ENCODE peak calls at places on chromosomes 4 and X, in seven cellular contexts. One of them, this sample, is unnamed.

GRCh38 chr4:76950846-76951321 is 1.3 kb downstream of the SEPTIN11 start:
- DNase-seq in H9: peak
- DNase-seq in midbrain: peak
- DNase-seq in NCI-H2081: peak
- DNase-seq in foreskin fibroblast: no peak
- DNase-seq in omental fat pad: no peak
- DNase-seq in iPS DF 19.7: no peak
- DNase-seq in this sample: peak

GRCh38 chr4:79682801-79683217 is 274.8 kb upstream of the GK2 start:
- DNase-seq in foreskin fibroblast: no peak
- DNase-seq in NCI-H2081: peak
- DNase-seq in H9: no peak
- DNase-seq in iPS DF 19.7: no peak
- DNase-seq in midbrain: peak
- DNase-seq in omental fat pad: no peak
- DNase-seq in this sample: peak

GRCh38 chr4:138097912-138098600 is 144.1 kb downstream of the SLC7A11 start:
- DNase-seq in iPS DF 19.7: no peak
- DNase-seq in foreskin fibroblast: no peak
- DNase-seq in H9: no peak
- DNase-seq in midbrain: no peak
- DNase-seq in NCI-H2081: no peak
- DNase-seq in omental fat pad: no peak
- DNase-seq in this sample: no peak

GRCh38 chrX:119488749-119489148 is 20.5 kb downstream of the SLC25A5 start:
- DNase-seq in omental fat pad: no peak
- DNase-seq in iPS DF 19.7: no peak
- DNase-seq in NCI-H2081: peak
- DNase-seq in H9: no peak
- DNase-seq in foreskin fibroblast: no peak
- DNase-seq in midbrain: peak
- DNase-seq in this sample: peak

GRCh38 chr4:184952522-184952921 is 65.8 kb upstream of the HELT start:
- DNase-seq in iPS DF 19.7: no peak
- DNase-seq in omental fat pad: no peak
- DNase-seq in H9: no peak
- DNase-seq in midbrain: no peak
- DNase-seq in foreskin fibroblast: no peak
- DNase-seq in NCI-H2081: no peak
- DNase-seq in this sample: no peak

GRCh38 chrX:135484636-135485289 is 35.7 kb upstream of the INTS6L start:
- DNase-seq in omental fat pad: no peak
- DNase-seq in NCI-H2081: peak
- DNase-seq in iPS DF 19.7: no peak
- DNase-seq in H9: no peak
- DNase-seq in foreskin fibroblast: peak
- DNase-seq in midbrain: peak
- DNase-seq in this sample: peak

GRCh38 chrX:153657161-153657560 is 10.2 kb downstream of the DUSP9 start:
- DNase-seq in midbrain: no peak
- DNase-seq in foreskin fibroblast: no peak
- DNase-seq in NCI-H2081: no peak
- DNase-seq in omental fat pad: no peak
- DNase-seq in iPS DF 19.7: no peak
- DNase-seq in H9: no peak
- DNase-seq in this sample: no peak

GRCh38 chr4:184911310-184911709 is 85.5 kb upstream of the ACSL1 start:
- DNase-seq in omental fat pad: no peak
- DNase-seq in H9: no peak
- DNase-seq in midbrain: no peak
- DNase-seq in NCI-H2081: no peak
- DNase-seq in iPS DF 19.7: no peak
- DNase-seq in foreskin fibroblast: peak
- DNase-seq in this sample: no peak

GRCh38 chr4:151955721-151956340 is 195.0 kb upstream of the GATB start:
- DNase-seq in iPS DF 19.7: no peak
- DNase-seq in foreskin fibroblast: peak
- DNase-seq in omental fat pad: no peak
- DNase-seq in NCI-H2081: no peak
- DNase-seq in midbrain: no peak
- DNase-seq in H9: no peak
- DNase-seq in this sample: no peak

GRCh38 chr4:52711834-52712171 is 39.4 kb downstream of the ERVMER34-1 start:
- DNase-seq in midbrain: no peak
- DNase-seq in omental fat pad: no peak
- DNase-seq in iPS DF 19.7: no peak
- DNase-seq in NCI-H2081: no peak
- DNase-seq in H9: no peak
- DNase-seq in foreskin fibroblast: no peak
- DNase-seq in this sample: no peak

GRCh38 chrX:116317409-116317808 is 119.0 kb upstream of the SLC6A14 start:
- DNase-seq in NCI-H2081: no peak
- DNase-seq in omental fat pad: no peak
- DNase-seq in H9: no peak
- DNase-seq in iPS DF 19.7: no peak
- DNase-seq in midbrain: peak
- DNase-seq in foreskin fibroblast: no peak
- DNase-seq in this sample: no peak

GRCh38 chrX:20431486-20431885 is 164.8 kb upstream of the RPS6KA3 start:
- DNase-seq in iPS DF 19.7: no peak
- DNase-seq in H9: no peak
- DNase-seq in foreskin fibroblast: no peak
- DNase-seq in midbrain: no peak
- DNase-seq in NCI-H2081: no peak
- DNase-seq in omental fat pad: no peak
- DNase-seq in this sample: no peak

GRCh38 chr4:153039542-153040185 is 103.5 kb downstream of the FHDC1 start:
- DNase-seq in NCI-H2081: no peak
- DNase-seq in foreskin fibroblast: no peak
- DNase-seq in omental fat pad: no peak
- DNase-seq in iPS DF 19.7: no peak
- DNase-seq in H9: no peak
- DNase-seq in midbrain: no peak
- DNase-seq in this sample: no peak

GRCh38 chr4:70061980-70062379 is 11.7 kb downstream of the HTN1 start:
- DNase-seq in foreskin fibroblast: no peak
- DNase-seq in omental fat pad: no peak
- DNase-seq in iPS DF 19.7: no peak
- DNase-seq in H9: no peak
- DNase-seq in NCI-H2081: no peak
- DNase-seq in midbrain: no peak
- DNase-seq in this sample: no peak

GRCh38 chr4:113560579-113560978 is 201.0 kb downstream of the CAMK2D start:
- DNase-seq in omental fat pad: no peak
- DNase-seq in iPS DF 19.7: no peak
- DNase-seq in NCI-H2081: no peak
- DNase-seq in midbrain: no peak
- DNase-seq in H9: no peak
- DNase-seq in foreskin fibroblast: no peak
- DNase-seq in this sample: no peak

GRCh38 chr4:165476214-165477098 is 97.6 kb downstream of the CPE start:
- DNase-seq in foreskin fibroblast: no peak
- DNase-seq in iPS DF 19.7: no peak
- DNase-seq in H9: no peak
- DNase-seq in NCI-H2081: no peak
- DNase-seq in midbrain: no peak
- DNase-seq in omental fat pad: no peak
- DNase-seq in this sample: no peak

GRCh38 chr4:55251352-55251751 is 94.7 kb upstream of the SRD5A3 start:
- DNase-seq in omental fat pad: no peak
- DNase-seq in midbrain: no peak
- DNase-seq in NCI-H2081: no peak
- DNase-seq in H9: no peak
- DNase-seq in iPS DF 19.7: no peak
- DNase-seq in foreskin fibroblast: no peak
- DNase-seq in this sample: no peak

GRCh38 chr4:11529625-11530201 is 101.0 kb upstream of the HS3ST1 start:
- DNase-seq in H9: no peak
- DNase-seq in omental fat pad: no peak
- DNase-seq in iPS DF 19.7: no peak
- DNase-seq in NCI-H2081: no peak
- DNase-seq in foreskin fibroblast: peak
- DNase-seq in midbrain: no peak
- DNase-seq in this sample: no peak

GRCh38 chr4:1413687-1414479 is 7.6 kb upstream of the NKX1-1 start:
- DNase-seq in iPS DF 19.7: no peak
- DNase-seq in NCI-H2081: no peak
- DNase-seq in H9: peak
- DNase-seq in omental fat pad: no peak
- DNase-seq in foreskin fibroblast: no peak
- DNase-seq in midbrain: no peak
- DNase-seq in this sample: peak

GRCh38 chr4:123783936-123784335 is 387.3 kb downstream of the SPRY1 start:
- DNase-seq in H9: no peak
- DNase-seq in omental fat pad: no peak
- DNase-seq in foreskin fibroblast: peak
- DNase-seq in midbrain: no peak
- DNase-seq in NCI-H2081: no peak
- DNase-seq in iPS DF 19.7: no peak
- DNase-seq in this sample: no peak

GRCh38 chrX:65846974-65847373 is 179.5 kb downstream of the MSN start:
- DNase-seq in midbrain: no peak
- DNase-seq in H9: no peak
- DNase-seq in NCI-H2081: no peak
- DNase-seq in iPS DF 19.7: no peak
- DNase-seq in foreskin fibroblast: no peak
- DNase-seq in omental fat pad: no peak
- DNase-seq in this sample: no peak

GRCh38 chrX:48573690-48574269 is 504 bp upstream of the RBM3 start:
- DNase-seq in omental fat pad: no peak
- DNase-seq in iPS DF 19.7: no peak
- DNase-seq in midbrain: peak
- DNase-seq in H9: no peak
- DNase-seq in foreskin fibroblast: no peak
- DNase-seq in NCI-H2081: peak
- DNase-seq in this sample: no peak

GRCh38 chr4:17027495-17027894 is 129.1 kb upstream of the LDB2 start:
- DNase-seq in H9: no peak
- DNase-seq in omental fat pad: no peak
- DNase-seq in foreskin fibroblast: peak
- DNase-seq in NCI-H2081: no peak
- DNase-seq in iPS DF 19.7: no peak
- DNase-seq in midbrain: no peak
- DNase-seq in this sample: peak

GRCh38 chr4:22334155-22334554 is 181.7 kb downstream of the ADGRA3 start:
- DNase-seq in omental fat pad: no peak
- DNase-seq in iPS DF 19.7: no peak
- DNase-seq in midbrain: no peak
- DNase-seq in H9: no peak
- DNase-seq in foreskin fibroblast: no peak
- DNase-seq in NCI-H2081: no peak
- DNase-seq in this sample: no peak

GRCh38 chr4:173651651-173652282 is 121.7 kb upstream of the HAND2 start:
- DNase-seq in NCI-H2081: peak
- DNase-seq in iPS DF 19.7: no peak
- DNase-seq in foreskin fibroblast: no peak
- DNase-seq in H9: no peak
- DNase-seq in midbrain: no peak
- DNase-seq in omental fat pad: no peak
- DNase-seq in this sample: no peak

GRCh38 chrX:20265726-20266681 is 705 bp downstream of the RPS6KA3 start:
- DNase-seq in iPS DF 19.7: no peak
- DNase-seq in NCI-H2081: peak
- DNase-seq in H9: peak
- DNase-seq in omental fat pad: no peak
- DNase-seq in midbrain: no peak
- DNase-seq in foreskin fibroblast: no peak
- DNase-seq in this sample: no peak

GRCh38 chr4:48432017-48432416 is 51.1 kb upstream of the SLC10A4 start:
- DNase-seq in H9: no peak
- DNase-seq in NCI-H2081: no peak
- DNase-seq in iPS DF 19.7: no peak
- DNase-seq in omental fat pad: no peak
- DNase-seq in foreskin fibroblast: no peak
- DNase-seq in midbrain: no peak
- DNase-seq in this sample: no peak

GRCh38 chr4:1544861-1545275 is 138.6 kb upstream of the NKX1-1 start:
- DNase-seq in midbrain: no peak
- DNase-seq in foreskin fibroblast: no peak
- DNase-seq in H9: no peak
- DNase-seq in iPS DF 19.7: no peak
- DNase-seq in NCI-H2081: no peak
- DNase-seq in omental fat pad: no peak
- DNase-seq in this sample: no peak

GRCh38 chrX:39821011-39821708 is 276.6 kb downstream of the BCOR start:
- DNase-seq in midbrain: no peak
- DNase-seq in foreskin fibroblast: no peak
- DNase-seq in NCI-H2081: no peak
- DNase-seq in iPS DF 19.7: no peak
- DNase-seq in H9: peak
- DNase-seq in omental fat pad: no peak
- DNase-seq in this sample: peak

GRCh38 chr4:139555705-139556070 is 331 bp downstream of the SETD7 start:
- DNase-seq in foreskin fibroblast: no peak
- DNase-seq in iPS DF 19.7: no peak
- DNase-seq in NCI-H2081: no peak
- DNase-seq in H9: no peak
- DNase-seq in omental fat pad: no peak
- DNase-seq in midbrain: peak
- DNase-seq in this sample: peak

GRCh38 chr4:54626113-54626512 is 31.6 kb upstream of the KIT start:
- DNase-seq in NCI-H2081: no peak
- DNase-seq in omental fat pad: no peak
- DNase-seq in midbrain: no peak
- DNase-seq in iPS DF 19.7: no peak
- DNase-seq in foreskin fibroblast: no peak
- DNase-seq in H9: no peak
- DNase-seq in this sample: no peak

GRCh38 chrX:24153175-24153795 is 3.8 kb downstream of the ZFX start:
- DNase-seq in midbrain: no peak
- DNase-seq in foreskin fibroblast: no peak
- DNase-seq in iPS DF 19.7: no peak
- DNase-seq in H9: peak
- DNase-seq in NCI-H2081: no peak
- DNase-seq in omental fat pad: no peak
- DNase-seq in this sample: no peak

GRCh38 chr4:81351653-81352455 is 119.9 kb downstream of the RASGEF1B start:
- DNase-seq in foreskin fibroblast: peak
- DNase-seq in H9: peak
- DNase-seq in iPS DF 19.7: peak
- DNase-seq in NCI-H2081: peak
- DNase-seq in omental fat pad: peak
- DNase-seq in midbrain: peak
- DNase-seq in this sample: peak

GRCh38 chr4:175419120-175419774 is 392.8 kb downstream of the GPM6A start:
- DNase-seq in midbrain: no peak
- DNase-seq in H9: no peak
- DNase-seq in omental fat pad: no peak
- DNase-seq in foreskin fibroblast: peak
- DNase-seq in NCI-H2081: no peak
- DNase-seq in iPS DF 19.7: no peak
- DNase-seq in this sample: peak

GRCh38 chr4:179843370-179843769 is 2399.8 kb upstream of the TENM3 start:
- DNase-seq in H9: no peak
- DNase-seq in midbrain: no peak
- DNase-seq in NCI-H2081: peak
- DNase-seq in omental fat pad: no peak
- DNase-seq in iPS DF 19.7: no peak
- DNase-seq in foreskin fibroblast: no peak
- DNase-seq in this sample: no peak